ENCODE peak calls at places on chromosome 7, in nine cellular contexts. One of them, this sample, is unnamed.

GRCh38 chr7:114903131-114903530 is 18.8 kb upstream of the MDFIC start:
- DNase-seq in AG09309: no peak
- DNase-seq in DND-41: no peak
- DNase-seq in dorsolateral prefrontal cortex: no peak
- DNase-seq in WTC11: no peak
- DNase-seq in cardiac fibroblast: no peak
- DNase-seq in epithelial cell of esophagus: peak
- DNase-seq in astrocyte of the spinal cord: no peak
- DNase-seq in psoas muscle: no peak
- DNase-seq in this sample: no peak

GRCh38 chr7:35185908-35186731 is 67.8 kb downstream of the TBX20 start:
- DNase-seq in cardiac fibroblast: peak
- DNase-seq in DND-41: no peak
- DNase-seq in astrocyte of the spinal cord: peak
- DNase-seq in dorsolateral prefrontal cortex: peak
- DNase-seq in psoas muscle: peak
- DNase-seq in epithelial cell of esophagus: peak
- DNase-seq in WTC11: peak
- DNase-seq in AG09309: no peak
- DNase-seq in this sample: peak

GRCh38 chr7:99997545-99998137 is 17.8 kb upstream of the ZKSCAN1 start:
- DNase-seq in AG09309: no peak
- DNase-seq in psoas muscle: peak
- DNase-seq in WTC11: peak
- DNase-seq in astrocyte of the spinal cord: peak
- DNase-seq in DND-41: peak
- DNase-seq in epithelial cell of esophagus: peak
- DNase-seq in cardiac fibroblast: peak
- DNase-seq in dorsolateral prefrontal cortex: no peak
- DNase-seq in this sample: no peak

GRCh38 chr7:19376591-19376990 is 231.4 kb upstream of the FERD3L start:
- DNase-seq in psoas muscle: no peak
- DNase-seq in WTC11: no peak
- DNase-seq in cardiac fibroblast: no peak
- DNase-seq in astrocyte of the spinal cord: no peak
- DNase-seq in epithelial cell of esophagus: no peak
- DNase-seq in dorsolateral prefrontal cortex: no peak
- DNase-seq in DND-41: no peak
- DNase-seq in AG09309: no peak
- DNase-seq in this sample: no peak

GRCh38 chr7:97024209-97025129 is at the start of gene DLX5:
- DNase-seq in astrocyte of the spinal cord: no peak
- DNase-seq in AG09309: no peak
- DNase-seq in epithelial cell of esophagus: peak
- DNase-seq in dorsolateral prefrontal cortex: no peak
- DNase-seq in psoas muscle: no peak
- DNase-seq in DND-41: no peak
- DNase-seq in WTC11: peak
- DNase-seq in cardiac fibroblast: peak
- DNase-seq in this sample: no peak

GRCh38 chr7:106065560-106066500 is 46.3 kb downstream of the SYPL1 start:
- DNase-seq in AG09309: no peak
- DNase-seq in epithelial cell of esophagus: peak
- DNase-seq in WTC11: no peak
- DNase-seq in dorsolateral prefrontal cortex: no peak
- DNase-seq in cardiac fibroblast: peak
- DNase-seq in DND-41: no peak
- DNase-seq in astrocyte of the spinal cord: peak
- DNase-seq in psoas muscle: no peak
- DNase-seq in this sample: no peak

GRCh38 chr7:141563956-141564623 is 12.9 kb downstream of the AGK start:
- DNase-seq in psoas muscle: no peak
- DNase-seq in WTC11: peak
- DNase-seq in epithelial cell of esophagus: peak
- DNase-seq in dorsolateral prefrontal cortex: no peak
- DNase-seq in AG09309: no peak
- DNase-seq in cardiac fibroblast: no peak
- DNase-seq in DND-41: no peak
- DNase-seq in astrocyte of the spinal cord: no peak
- DNase-seq in this sample: no peak

GRCh38 chr7:22694597-22695207 is 32.3 kb upstream of the IL6 start:
- DNase-seq in cardiac fibroblast: no peak
- DNase-seq in WTC11: no peak
- DNase-seq in AG09309: no peak
- DNase-seq in dorsolateral prefrontal cortex: no peak
- DNase-seq in epithelial cell of esophagus: no peak
- DNase-seq in psoas muscle: no peak
- DNase-seq in astrocyte of the spinal cord: no peak
- DNase-seq in DND-41: no peak
- DNase-seq in this sample: no peak

GRCh38 chr7:107035446-107035845 is 9.1 kb upstream of the PRKAR2B start:
- DNase-seq in psoas muscle: no peak
- DNase-seq in DND-41: no peak
- DNase-seq in dorsolateral prefrontal cortex: no peak
- DNase-seq in cardiac fibroblast: peak
- DNase-seq in astrocyte of the spinal cord: peak
- DNase-seq in WTC11: no peak
- DNase-seq in AG09309: peak
- DNase-seq in epithelial cell of esophagus: peak
- DNase-seq in this sample: no peak

GRCh38 chr7:99562832-99563231 is 4.4 kb downstream of the ZNF655 start:
- DNase-seq in cardiac fibroblast: peak
- DNase-seq in astrocyte of the spinal cord: peak
- DNase-seq in AG09309: peak
- DNase-seq in dorsolateral prefrontal cortex: no peak
- DNase-seq in WTC11: no peak
- DNase-seq in psoas muscle: no peak
- DNase-seq in epithelial cell of esophagus: peak
- DNase-seq in DND-41: no peak
- DNase-seq in this sample: no peak

GRCh38 chr7:149225106-149225505 is 14.3 kb upstream of the ZNF212 start:
- DNase-seq in AG09309: no peak
- DNase-seq in WTC11: no peak
- DNase-seq in dorsolateral prefrontal cortex: no peak
- DNase-seq in epithelial cell of esophagus: no peak
- DNase-seq in psoas muscle: peak
- DNase-seq in astrocyte of the spinal cord: no peak
- DNase-seq in DND-41: no peak
- DNase-seq in cardiac fibroblast: no peak
- DNase-seq in this sample: no peak

GRCh38 chr7:142636751-142637150 is 112.5 kb upstream of the PRSS1 start:
- DNase-seq in astrocyte of the spinal cord: no peak
- DNase-seq in WTC11: no peak
- DNase-seq in psoas muscle: no peak
- DNase-seq in cardiac fibroblast: no peak
- DNase-seq in dorsolateral prefrontal cortex: no peak
- DNase-seq in DND-41: no peak
- DNase-seq in AG09309: no peak
- DNase-seq in epithelial cell of esophagus: no peak
- DNase-seq in this sample: no peak

GRCh38 chr7:57205000-57205399 is 72.8 kb upstream of the ZNF479 start:
- DNase-seq in AG09309: no peak
- DNase-seq in astrocyte of the spinal cord: no peak
- DNase-seq in epithelial cell of esophagus: no peak
- DNase-seq in WTC11: no peak
- DNase-seq in cardiac fibroblast: no peak
- DNase-seq in DND-41: no peak
- DNase-seq in psoas muscle: no peak
- DNase-seq in dorsolateral prefrontal cortex: peak
- DNase-seq in this sample: no peak

GRCh38 chr7:15334524-15335269 is 227.1 kb downstream of the AGMO start:
- DNase-seq in psoas muscle: no peak
- DNase-seq in DND-41: no peak
- DNase-seq in dorsolateral prefrontal cortex: no peak
- DNase-seq in astrocyte of the spinal cord: no peak
- DNase-seq in AG09309: no peak
- DNase-seq in epithelial cell of esophagus: no peak
- DNase-seq in cardiac fibroblast: no peak
- DNase-seq in WTC11: no peak
- DNase-seq in this sample: no peak

GRCh38 chr7:44847920-44848634 is at the start of gene H2AZ2:
- DNase-seq in DND-41: peak
- DNase-seq in WTC11: peak
- DNase-seq in AG09309: peak
- DNase-seq in dorsolateral prefrontal cortex: peak
- DNase-seq in epithelial cell of esophagus: peak
- DNase-seq in psoas muscle: peak
- DNase-seq in astrocyte of the spinal cord: peak
- DNase-seq in cardiac fibroblast: peak
- DNase-seq in this sample: peak
- TF ChIP-seq CTCF in DND-41: no peak
- TF ChIP-seq CTCF in WTC11: no peak
- TF ChIP-seq CTCF in AG09309: no peak
- TF ChIP-seq CTCF in dorsolateral prefrontal cortex: peak
- TF ChIP-seq CTCF in epithelial cell of esophagus: no peak
- TF ChIP-seq CTCF in psoas muscle: no peak
- TF ChIP-seq CTCF in astrocyte of the spinal cord: no peak
- TF ChIP-seq CTCF in cardiac fibroblast: no peak
- TF ChIP-seq CTCF in this sample: peak

GRCh38 chr7:130032698-130033097 is 18.5 kb downstream of the ZC3HC1 start:
- DNase-seq in astrocyte of the spinal cord: no peak
- DNase-seq in cardiac fibroblast: no peak
- DNase-seq in dorsolateral prefrontal cortex: no peak
- DNase-seq in AG09309: no peak
- DNase-seq in DND-41: no peak
- DNase-seq in epithelial cell of esophagus: no peak
- DNase-seq in psoas muscle: no peak
- DNase-seq in WTC11: no peak
- DNase-seq in this sample: no peak

GRCh38 chr7:130040576-130040975 is 10.6 kb downstream of the ZC3HC1 start:
- DNase-seq in cardiac fibroblast: no peak
- DNase-seq in DND-41: no peak
- DNase-seq in WTC11: no peak
- DNase-seq in psoas muscle: no peak
- DNase-seq in epithelial cell of esophagus: no peak
- DNase-seq in astrocyte of the spinal cord: no peak
- DNase-seq in AG09309: no peak
- DNase-seq in dorsolateral prefrontal cortex: no peak
- DNase-seq in this sample: no peak

GRCh38 chr7:130037703-130038102 is 13.5 kb downstream of the ZC3HC1 start:
- DNase-seq in psoas muscle: no peak
- DNase-seq in cardiac fibroblast: peak
- DNase-seq in astrocyte of the spinal cord: no peak
- DNase-seq in dorsolateral prefrontal cortex: no peak
- DNase-seq in DND-41: no peak
- DNase-seq in WTC11: no peak
- DNase-seq in AG09309: no peak
- DNase-seq in epithelial cell of esophagus: peak
- DNase-seq in this sample: no peak
- TF ChIP-seq CTCF in psoas muscle: peak
- TF ChIP-seq CTCF in cardiac fibroblast: peak
- TF ChIP-seq CTCF in astrocyte of the spinal cord: peak
- TF ChIP-seq CTCF in dorsolateral prefrontal cortex: peak
- TF ChIP-seq CTCF in DND-41: peak
- TF ChIP-seq CTCF in WTC11: no peak
- TF ChIP-seq CTCF in AG09309: peak
- TF ChIP-seq CTCF in epithelial cell of esophagus: peak
- TF ChIP-seq CTCF in this sample: peak

DNA sequence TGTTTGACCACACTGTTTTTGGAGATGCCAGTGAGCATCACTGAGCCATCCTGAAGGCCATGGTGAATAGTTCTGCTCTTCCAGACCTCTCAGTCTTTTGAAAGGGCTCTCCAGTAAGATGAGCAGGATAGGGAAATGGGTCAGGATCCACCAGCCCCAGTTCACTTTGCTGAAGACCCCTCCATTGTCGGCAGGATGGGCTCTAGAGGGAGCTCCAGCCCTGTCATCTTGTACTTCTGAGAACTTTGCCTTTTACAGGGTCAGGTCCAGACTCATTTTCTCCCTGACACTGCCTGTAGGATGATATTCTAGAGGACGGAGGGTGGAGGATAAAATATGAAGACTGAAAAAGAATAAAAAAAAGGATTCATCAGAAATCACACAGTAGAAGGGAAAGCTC is 13.1 kb downstream of the LHFPL3 start:
- DNase-seq in psoas muscle: no peak
- DNase-seq in DND-41: no peak
- DNase-seq in astrocyte of the spinal cord: no peak
- DNase-seq in dorsolateral prefrontal cortex: no peak
- DNase-seq in WTC11: peak
- DNase-seq in epithelial cell of esophagus: no peak
- DNase-seq in cardiac fibroblast: no peak
- DNase-seq in AG09309: no peak
- DNase-seq in this sample: no peak
- TF ChIP-seq CTCF in psoas muscle: no peak
- TF ChIP-seq CTCF in DND-41: peak
- TF ChIP-seq CTCF in astrocyte of the spinal cord: peak
- TF ChIP-seq CTCF in dorsolateral prefrontal cortex: peak
- TF ChIP-seq CTCF in WTC11: peak
- TF ChIP-seq CTCF in epithelial cell of esophagus: no peak
- TF ChIP-seq CTCF in cardiac fibroblast: no peak
- TF ChIP-seq CTCF in AG09309: no peak
- TF ChIP-seq CTCF in this sample: peak

GRCh38 chr7:74490546-74490945 is 36.8 kb downstream of the GTF2IRD1 start:
- DNase-seq in psoas muscle: no peak
- DNase-seq in dorsolateral prefrontal cortex: no peak
- DNase-seq in WTC11: no peak
- DNase-seq in DND-41: no peak
- DNase-seq in astrocyte of the spinal cord: no peak
- DNase-seq in cardiac fibroblast: no peak
- DNase-seq in AG09309: no peak
- DNase-seq in epithelial cell of esophagus: no peak
- DNase-seq in this sample: no peak

GRCh38 chr7:74495112-74495880 is 41.6 kb downstream of the GTF2IRD1 start:
- DNase-seq in AG09309: no peak
- DNase-seq in astrocyte of the spinal cord: no peak
- DNase-seq in psoas muscle: no peak
- DNase-seq in dorsolateral prefrontal cortex: no peak
- DNase-seq in cardiac fibroblast: no peak
- DNase-seq in WTC11: no peak
- DNase-seq in DND-41: peak
- DNase-seq in epithelial cell of esophagus: no peak
- DNase-seq in this sample: no peak

GRCh38 chr7:74496272-74496671 is 42.6 kb downstream of the GTF2IRD1 start:
- DNase-seq in astrocyte of the spinal cord: no peak
- DNase-seq in cardiac fibroblast: no peak
- DNase-seq in DND-41: no peak
- DNase-seq in dorsolateral prefrontal cortex: no peak
- DNase-seq in psoas muscle: no peak
- DNase-seq in WTC11: no peak
- DNase-seq in epithelial cell of esophagus: no peak
- DNase-seq in AG09309: no peak
- DNase-seq in this sample: no peak

GRCh38 chr7:74494076-74494548 is 40.4 kb downstream of the GTF2IRD1 start:
- DNase-seq in dorsolateral prefrontal cortex: no peak
- DNase-seq in WTC11: no peak
- DNase-seq in AG09309: no peak
- DNase-seq in astrocyte of the spinal cord: no peak
- DNase-seq in epithelial cell of esophagus: no peak
- DNase-seq in cardiac fibroblast: no peak
- DNase-seq in DND-41: no peak
- DNase-seq in psoas muscle: no peak
- DNase-seq in this sample: no peak

DNA sequence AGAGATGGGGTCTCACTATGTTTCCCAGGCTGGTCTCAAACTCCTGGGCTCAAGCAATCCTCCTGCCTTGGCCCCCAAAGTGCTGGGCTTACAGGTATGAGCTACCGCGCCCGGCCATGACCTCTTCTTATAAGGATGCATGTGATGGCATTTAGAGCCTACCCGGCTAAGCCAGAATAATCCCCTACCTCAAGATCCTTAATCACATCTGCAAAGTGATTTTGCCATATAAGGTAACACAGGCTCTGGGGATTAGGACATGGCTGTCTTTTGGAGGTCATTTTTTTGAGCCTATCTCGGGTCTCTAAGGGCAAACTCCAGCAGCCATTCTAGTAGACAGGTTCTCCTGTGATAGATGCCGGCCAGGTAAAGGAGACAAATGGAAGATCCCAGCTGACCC is 39.6 kb downstream of the GTF2IRD1 start:
- DNase-seq in AG09309: no peak
- DNase-seq in WTC11: no peak
- DNase-seq in dorsolateral prefrontal cortex: no peak
- DNase-seq in cardiac fibroblast: no peak
- DNase-seq in psoas muscle: no peak
- DNase-seq in astrocyte of the spinal cord: no peak
- DNase-seq in DND-41: no peak
- DNase-seq in epithelial cell of esophagus: no peak
- DNase-seq in this sample: no peak
- TF ChIP-seq CTCF in AG09309: no peak
- TF ChIP-seq CTCF in WTC11: no peak
- TF ChIP-seq CTCF in dorsolateral prefrontal cortex: no peak
- TF ChIP-seq CTCF in cardiac fibroblast: no peak
- TF ChIP-seq CTCF in psoas muscle: no peak
- TF ChIP-seq CTCF in astrocyte of the spinal cord: no peak
- TF ChIP-seq CTCF in DND-41: no peak
- TF ChIP-seq CTCF in epithelial cell of esophagus: no peak
- TF ChIP-seq CTCF in this sample: no peak

This sample was measured in type B pancreatic cell.